ENCODE peak calls at places on chromosome X, in six cellular contexts. X, H, F, Z, N and O are unnamed samples.

GRCh38 chrX:17170973-17171372 is 204.0 kb upstream of the NHS start:
- DNase-seq in N (no peak), X (no peak), F (no peak), H (no peak), Z (no peak), O (no peak)

GRCh38 chrX:43559643-43560042 is 96.5 kb upstream of the MAOA start:
- DNase-seq in N (peak), X (peak), Z (peak), H (peak), F (no peak), O (peak)

GRCh38 chrX:75155454-75155829 is 641 bp downstream of the ABCB7 start:
- DNase-seq in F (no peak), H (peak), Z (no peak), N (no peak), X (peak), O (peak)

GRCh38 chrX:110786486-110786885 is 9.1 kb downstream of the CHRDL1 start:
- DNase-seq in H (no peak), X (no peak), F (no peak), Z (no peak), N (no peak), O (no peak)

GRCh38 chrX:119512145-119512800 is 44.0 kb downstream of the SLC25A5 start:
- DNase-seq in H (peak), X (peak), N (peak), F (no peak), Z (peak), O (peak)

GRCh38 chrX:137052641-137053235 is 18.9 kb upstream of the GPR101 start:
- DNase-seq in H (peak), Z (no peak), X (no peak), N (no peak), F (no peak), O (peak)

GRCh38 chrX:3550160-3550765 is 163.2 kb downstream of the PRKX start:
- DNase-seq in X (peak), Z (no peak), F (no peak), N (no peak), H (no peak), O (no peak)

GRCh38 chrX:9745417-9746115 is 20.1 kb downstream of the GPR143 start:
- DNase-seq in X (no peak), H (no peak), F (no peak), Z (no peak), N (no peak), O (no peak)

GRCh38 chrX:12979011-12979629 is 4.2 kb downstream of the TMSB4X start:
- DNase-seq in H (no peak), F (no peak), N (no peak), Z (no peak), X (no peak), O (no peak)

GRCh38 chrX:77442728-77443127 is 4.5 kb upstream of the FGF16 start:
- DNase-seq in F (no peak), N (peak), X (no peak), Z (peak), H (no peak), O (no peak)

GRCh38 chrX:49910344-49910743 is 12.1 kb upstream of the CLCN5 start:
- DNase-seq in F (no peak), N (no peak), H (no peak), X (no peak), Z (no peak), O (no peak)

GRCh38 chrX:107542500-107542899 is 85.8 kb upstream of the PRPS1 start:
- DNase-seq in N (peak), F (no peak), X (no peak), Z (peak), H (peak), O (peak)

GRCh38 chrX:109590176-109590575 is 34.8 kb downstream of the KCNE5 start:
- DNase-seq in X (no peak), H (no peak), F (no peak), Z (no peak), N (no peak), O (no peak)

GRCh38 chrX:140467211-140467610 is 37.7 kb downstream of the SOX3 start:
- DNase-seq in X (no peak), F (no peak), Z (no peak), N (no peak), H (no peak), O (no peak)

GRCh38 chrX:111728096-111728495 is 47.1 kb downstream of the ALG13 start:
- DNase-seq in Z (no peak), X (no peak), H (no peak), N (no peak), F (no peak), O (no peak)

GRCh38 chrX:43357741-43358140 is 298.4 kb upstream of the MAOA start:
- DNase-seq in F (no peak), X (no peak), N (no peak), Z (no peak), H (no peak), O (no peak)

GRCh38 chrX:123080065-123080464 is 104.0 kb upstream of the GRIA3 start:
- DNase-seq in N (no peak), F (no peak), H (no peak), Z (no peak), X (no peak), O (no peak)

GRCh38 chrX:50643525-50644137 is 170.4 kb downstream of the SHROOM4 start:
- DNase-seq in F (no peak), X (no peak), H (no peak), Z (no peak), N (no peak), O (no peak)

GRCh38 chrX:107574054-107574683 is 54.1 kb upstream of the PRPS1 start:
- DNase-seq in N (peak), H (no peak), Z (no peak), F (no peak), X (no peak), O (no peak)

GRCh38 chrX:69324851-69325250 is 159.6 kb upstream of the PJA1 start:
- DNase-seq in N (no peak), Z (no peak), X (peak), H (no peak), F (no peak), O (no peak)

GRCh38 chrX:44922980-44923379 is 50.0 kb downstream of the KDM6A start:
- DNase-seq in X (no peak), F (no peak), N (no peak), H (no peak), Z (no peak), O (no peak)

GRCh38 chrX:74450803-74451449 is 29.6 kb downstream of the SLC16A2 start:
- DNase-seq in Z (peak), N (no peak), H (no peak), F (no peak), X (no peak), O (no peak)

GRCh38 chrX:132184871-132185270 is 34.4 kb downstream of the RAP2C start:
- DNase-seq in Z (no peak), F (no peak), H (no peak), N (no peak), X (no peak), O (no peak)

GRCh38 chrX:107565916-107566602 is 62.3 kb upstream of the PRPS1 start:
- DNase-seq in H (peak), X (no peak), F (no peak), N (peak), Z (peak), O (peak)

GRCh38 chrX:30659421-30659820 is 6.2 kb downstream of the GK start:
- DNase-seq in H (no peak), N (no peak), Z (no peak), X (peak), F (no peak), O (no peak)

GRCh38 chrX:16639966-16640365 is 10.0 kb upstream of the S100G start:
- DNase-seq in Z (no peak), H (no peak), F (no peak), X (no peak), N (no peak), O (no peak)

GRCh38 chrX:108900333-108900732 is 164.0 kb upstream of the IRS4 start:
- DNase-seq in F (no peak), Z (no peak), N (no peak), H (no peak), X (no peak), O (no peak)

GRCh38 chrX:1496076-1496475 is 40.9 kb downstream of the P2RY8 start:
- DNase-seq in F (no peak), H (no peak), X (no peak), Z (no peak), N (no peak), O (no peak)

GRCh38 chrX:10387011-10387410 is 230.2 kb downstream of the CLCN4 start:
- DNase-seq in F (no peak), H (no peak), Z (no peak), N (no peak), X (no peak), O (no peak)

GRCh38 chrX:12383196-12383595 is 244.9 kb downstream of the FRMPD4 start:
- DNase-seq in X (peak), H (peak), Z (no peak), F (no peak), N (no peak), O (peak)

GRCh38 chrX:22060451-22060940 is 28.4 kb downstream of the PHEX start:
- DNase-seq in X (no peak), F (no peak), H (no peak), Z (no peak), N (no peak), O (no peak)

GRCh38 chrX:3712080-3712869 is 1.2 kb downstream of the PRKX start:
- DNase-seq in H (no peak), Z (no peak), X (peak), N (no peak), F (no peak), O (peak)

GRCh38 chrX:115940888-115941332 is 229.6 kb upstream of the AGTR2 start:
- DNase-seq in N (peak), F (peak), H (peak), Z (no peak), X (no peak), O (peak)

GRCh38 chrX:72268601-72269365 is 8.3 kb downstream of the RPS4X start:
- DNase-seq in N (no peak), F (no peak), X (no peak), Z (no peak), H (no peak), O (no peak)

GRCh38 chrX:34631826-34632225 is 25.3 kb downstream of the TMEM47 start:
- DNase-seq in H (no peak), Z (no peak), F (no peak), N (no peak), X (no peak), O (no peak)

GRCh38 chrX:2370436-2370835 is 130.3 kb downstream of the DHRSX start:
- DNase-seq in N (no peak), H (no peak), F (no peak), Z (no peak), X (no peak), O (no peak)

GRCh38 chrX:7318246-7318645 is 170.3 kb upstream of the PUDP start:
- DNase-seq in Z (no peak), F (no peak), X (no peak), H (no peak), N (no peak), O (no peak)

GRCh38 chrX:10177620-10178019 is 20.8 kb downstream of the CLCN4 start:
- DNase-seq in H (no peak), N (no peak), X (no peak), F (no peak), Z (no peak), O (no peak)

GRCh38 chrX:1390621-1391369 is 1.1 kb downstream of the SLC25A6 start:
- DNase-seq in Z (no peak), F (no peak), N (no peak), X (no peak), H (no peak), O (no peak)

GRCh38 chrX:65502618-65503017 is 32.0 kb downstream of the LAS1L start:
- DNase-seq in H (no peak), F (no peak), Z (no peak), N (no peak), X (no peak), O (no peak)

DNA sequence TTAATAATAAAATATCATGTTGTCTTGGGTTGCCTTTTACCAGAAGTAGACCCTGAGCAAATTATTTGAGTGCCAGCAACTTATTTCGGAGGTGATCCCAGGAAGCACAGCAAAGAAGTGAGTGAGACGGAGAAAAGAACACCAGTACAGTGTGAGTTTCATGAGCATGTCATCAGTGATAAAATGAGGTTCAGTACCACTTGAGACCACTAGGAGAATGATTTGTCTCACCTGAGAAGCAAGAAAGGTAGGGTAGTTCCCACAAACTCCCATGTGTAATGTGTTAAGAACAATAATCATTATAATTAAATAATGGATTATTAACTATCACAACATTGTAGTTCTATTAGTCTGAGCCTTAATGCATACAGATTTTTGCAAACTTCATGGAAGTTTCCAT is 112.8 kb upstream of the DMD start:
- DNase-seq in H (no peak), X (peak), F (no peak), Z (no peak), N (no peak), O (peak)
- TF ChIP-seq POLR2AphosphoS5 in H (no peak), X (no peak), F (no peak), Z (no peak), N (no peak), O (no peak)

DNA sequence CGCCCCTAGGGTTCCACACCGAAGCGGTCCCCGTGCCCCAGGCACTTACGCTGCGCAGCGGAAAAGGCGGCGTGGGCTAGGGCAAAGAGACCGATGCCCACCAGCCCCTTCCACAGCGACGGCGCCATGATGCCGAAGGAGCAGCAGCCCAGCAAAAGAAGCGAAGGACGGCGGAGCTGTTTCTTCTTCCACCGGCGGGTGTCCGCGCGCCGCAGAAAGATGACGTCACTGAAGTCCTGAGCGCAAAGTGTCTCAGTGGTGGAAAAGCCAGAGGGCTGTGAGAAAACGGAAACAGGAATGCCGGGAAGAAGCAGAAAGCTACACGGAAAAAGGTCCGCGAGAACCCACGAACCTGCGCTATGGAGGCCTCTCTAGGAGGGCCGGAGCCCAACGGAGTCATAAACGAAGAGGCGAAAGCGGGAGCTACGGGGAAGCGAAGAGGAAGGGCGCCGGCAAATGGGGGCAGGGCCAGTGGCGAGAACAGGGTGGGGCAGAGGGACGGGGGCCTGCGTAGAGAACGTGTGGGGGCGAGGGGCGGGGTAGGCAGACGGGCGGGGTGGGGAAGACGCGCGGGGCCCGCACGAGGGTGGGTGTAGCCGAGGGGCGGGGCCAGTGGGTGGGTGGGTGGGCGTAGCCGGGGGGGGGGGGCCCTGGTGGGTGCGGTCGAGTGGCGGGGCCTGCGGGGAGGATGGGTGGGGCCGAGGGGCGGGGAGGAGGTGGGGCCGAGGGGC is at the start of gene MMGT1:
- DNase-seq in X (peak), N (peak), H (peak), Z (peak), F (peak), O (peak)
- H2AFZ ChIP-seq in X (peak), N (peak), H (peak), Z (peak), F (peak), O (peak)

GRCh38 chrX:71100581-71101505 is 5.2 kb downstream of the FOXO4 start:
- DNase-seq in F (no peak), Z (no peak), N (no peak), X (peak), H (no peak), O (no peak)
- TF ChIP-seq REST in F (no peak), Z (no peak), N (no peak), X (no peak), H (no peak), O (no peak)

GRCh38 chrX:154378799-154379568 is at the start of gene EMD:
- DNase-seq in H (peak), F (peak), X (peak), N (peak), Z (peak), O (peak)

GRCh38 chrX:154379569-154379951 is 465 bp downstream of the EMD start:
- DNase-seq in X (no peak), F (no peak), N (no peak), H (no peak), Z (no peak), O (no peak)

GRCh38 chrX:154380153-154380552 is 1.1 kb downstream of the EMD start:
- DNase-seq in N (no peak), Z (no peak), F (no peak), H (no peak), X (no peak), O (no peak)

GRCh38 chrX:154376768-154377167 is 2.3 kb upstream of the EMD start:
- DNase-seq in Z (no peak), X (no peak), H (no peak), N (no peak), F (no peak), O (no peak)

DNA sequence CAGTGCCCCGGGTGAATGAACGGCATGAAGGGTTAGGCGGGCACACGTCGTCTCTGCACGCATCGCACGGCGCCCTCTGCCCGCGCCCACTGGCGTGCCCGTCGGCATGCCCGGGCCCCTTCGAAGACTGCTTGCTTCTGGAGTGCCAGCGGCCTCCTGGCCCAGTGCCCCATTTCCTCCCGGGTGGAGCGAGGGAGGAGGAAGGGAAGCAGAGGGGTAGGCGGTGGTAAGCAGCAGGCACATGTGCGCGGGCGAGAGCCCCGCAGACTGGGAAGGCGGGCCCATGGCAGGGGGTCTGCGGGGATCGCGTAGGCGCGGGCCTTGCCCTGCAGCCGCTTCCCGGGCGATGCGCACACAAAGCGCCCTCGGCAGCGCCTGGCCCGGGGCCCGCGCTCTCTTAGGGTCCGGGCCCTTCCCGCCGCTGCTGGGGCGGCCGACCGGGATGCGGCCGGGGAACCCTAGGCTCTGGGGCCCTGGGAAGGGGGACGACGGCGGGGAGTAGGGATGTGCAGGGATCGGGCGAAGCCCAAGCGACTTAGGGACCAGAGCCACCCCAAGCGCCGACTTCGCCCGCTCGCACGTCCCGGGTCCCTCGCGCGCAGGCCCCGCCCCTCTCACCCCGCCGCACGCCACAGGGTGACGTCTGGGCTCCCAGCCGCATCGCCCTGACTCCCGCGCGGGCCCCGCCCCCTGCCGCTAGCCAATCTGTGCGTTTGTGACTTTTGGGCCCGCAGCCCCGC is 866 bp upstream of the EMD start:
- DNase-seq in X (peak), Z (no peak), N (no peak), F (no peak), H (peak), O (peak)
- TF ChIP-seq POLR2AphosphoS5 in X (no peak), Z (peak), N (peak), F (no peak), H (no peak), O (peak)

DNA sequence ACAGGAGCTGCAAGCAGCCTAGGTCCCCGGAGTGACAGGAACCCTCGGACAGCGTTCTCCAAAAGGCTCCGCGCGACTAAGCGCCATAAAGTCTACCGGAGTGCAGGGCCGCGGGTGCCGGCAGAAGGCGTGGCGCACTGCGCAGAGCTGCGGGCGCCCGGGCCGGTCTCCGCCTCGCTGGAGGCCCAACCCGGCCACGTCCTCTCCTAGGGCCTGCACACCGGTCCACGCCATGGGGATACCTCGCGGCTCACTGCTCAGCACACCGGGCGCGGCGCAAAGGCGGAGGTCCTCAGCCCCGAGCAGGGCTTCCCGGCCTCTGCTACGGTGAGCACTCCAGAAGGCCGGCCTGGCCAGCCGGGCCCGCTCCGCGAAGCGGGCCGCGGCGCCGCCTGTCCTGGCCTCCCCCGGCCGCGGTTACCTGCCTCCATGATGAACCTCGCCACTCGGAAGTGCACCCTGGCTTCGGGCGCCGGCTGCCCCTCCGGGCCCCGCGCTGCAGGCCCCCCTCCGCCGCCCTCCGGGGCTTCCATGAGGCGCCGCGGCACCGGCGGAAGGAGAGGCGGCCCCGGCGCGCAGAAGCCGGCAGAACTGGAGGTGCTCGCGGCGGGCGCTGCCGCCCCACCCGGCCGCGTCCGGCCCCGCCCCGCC is at the start of gene CCNQ:
- DNase-seq in N (no peak), Z (no peak), H (peak), F (no peak), X (peak), O (peak)
- H2AFZ ChIP-seq in N (no peak), Z (no peak), H (peak), F (peak), X (peak), O (no peak)